ENCODE peak calls at places on chromosomes 12 and 14, in eight cellular contexts. One of them, this sample, is unnamed.

GRCh38 chr12:42706331-42706730 is 116.8 kb upstream of the PRICKLE1 start:
- DNase-seq in NCI-H1105: no peak
- DNase-seq in fibroblast of the aortic adventitia: no peak
- DNase-seq in GM23248: peak
- DNase-seq in NAMALWA: no peak
- DNase-seq in brain microvascular endothelial cell: no peak
- DNase-seq in fibroblast of the conjunctiva: no peak
- DNase-seq in stimulated activated CD4-positive, alpha-beta T cell treated with anti-CD3 and anti-CD28 coated beads, Interleukin-12 subunit alpha, Interleukin-12 subunit beta, amount 100 ng/mL, for 24 hours: no peak
- DNase-seq in this sample: no peak

GRCh38 chr12:104485651-104486341 is 29.0 kb downstream of the CHST11 start:
- DNase-seq in fibroblast of the conjunctiva: no peak
- DNase-seq in brain microvascular endothelial cell: no peak
- DNase-seq in NCI-H1105: no peak
- DNase-seq in NAMALWA: no peak
- DNase-seq in fibroblast of the aortic adventitia: no peak
- DNase-seq in stimulated activated CD4-positive, alpha-beta T cell treated with anti-CD3 and anti-CD28 coated beads, Interleukin-12 subunit alpha, Interleukin-12 subunit beta, amount 100 ng/mL, for 24 hours: no peak
- DNase-seq in GM23248: peak
- DNase-seq in this sample: no peak

GRCh38 chr14:22560638-22561365 is 28.2 kb downstream of the DAD1 start:
- DNase-seq in fibroblast of the aortic adventitia: no peak
- DNase-seq in NCI-H1105: no peak
- DNase-seq in NAMALWA: no peak
- DNase-seq in GM23248: no peak
- DNase-seq in fibroblast of the conjunctiva: no peak
- DNase-seq in brain microvascular endothelial cell: no peak
- DNase-seq in stimulated activated CD4-positive, alpha-beta T cell treated with anti-CD3 and anti-CD28 coated beads, Interleukin-12 subunit alpha, Interleukin-12 subunit beta, amount 100 ng/mL, for 24 hours: no peak
- DNase-seq in this sample: no peak

GRCh38 chr12:87820524-87821194 is 208.5 kb downstream of the C12orf50 start:
- DNase-seq in fibroblast of the aortic adventitia: peak
- DNase-seq in fibroblast of the conjunctiva: no peak
- DNase-seq in stimulated activated CD4-positive, alpha-beta T cell treated with anti-CD3 and anti-CD28 coated beads, Interleukin-12 subunit alpha, Interleukin-12 subunit beta, amount 100 ng/mL, for 24 hours: no peak
- DNase-seq in NCI-H1105: no peak
- DNase-seq in NAMALWA: no peak
- DNase-seq in GM23248: peak
- DNase-seq in brain microvascular endothelial cell: peak
- DNase-seq in this sample: no peak

GRCh38 chr12:4107436-4107878 is 166.1 kb upstream of the CCND2 start:
- DNase-seq in GM23248: peak
- DNase-seq in brain microvascular endothelial cell: peak
- DNase-seq in stimulated activated CD4-positive, alpha-beta T cell treated with anti-CD3 and anti-CD28 coated beads, Interleukin-12 subunit alpha, Interleukin-12 subunit beta, amount 100 ng/mL, for 24 hours: peak
- DNase-seq in fibroblast of the aortic adventitia: peak
- DNase-seq in NAMALWA: peak
- DNase-seq in fibroblast of the conjunctiva: peak
- DNase-seq in NCI-H1105: no peak
- DNase-seq in this sample: peak

GRCh38 chr14:54189358-54190354 is 207.2 kb upstream of the CDKN3 start:
- DNase-seq in brain microvascular endothelial cell: peak
- DNase-seq in stimulated activated CD4-positive, alpha-beta T cell treated with anti-CD3 and anti-CD28 coated beads, Interleukin-12 subunit alpha, Interleukin-12 subunit beta, amount 100 ng/mL, for 24 hours: no peak
- DNase-seq in fibroblast of the aortic adventitia: peak
- DNase-seq in NCI-H1105: no peak
- DNase-seq in NAMALWA: no peak
- DNase-seq in fibroblast of the conjunctiva: peak
- DNase-seq in GM23248: peak
- DNase-seq in this sample: peak

GRCh38 chr14:64960762-64961276 is 11.3 kb downstream of the RAB15 start:
- DNase-seq in fibroblast of the conjunctiva: no peak
- DNase-seq in brain microvascular endothelial cell: no peak
- DNase-seq in stimulated activated CD4-positive, alpha-beta T cell treated with anti-CD3 and anti-CD28 coated beads, Interleukin-12 subunit alpha, Interleukin-12 subunit beta, amount 100 ng/mL, for 24 hours: no peak
- DNase-seq in NCI-H1105: no peak
- DNase-seq in fibroblast of the aortic adventitia: no peak
- DNase-seq in GM23248: no peak
- DNase-seq in NAMALWA: no peak
- DNase-seq in this sample: no peak

GRCh38 chr12:94277426-94278000 is 129.1 kb downstream of the PLXNC1 start:
- DNase-seq in NCI-H1105: no peak
- DNase-seq in fibroblast of the aortic adventitia: peak
- DNase-seq in GM23248: no peak
- DNase-seq in fibroblast of the conjunctiva: no peak
- DNase-seq in stimulated activated CD4-positive, alpha-beta T cell treated with anti-CD3 and anti-CD28 coated beads, Interleukin-12 subunit alpha, Interleukin-12 subunit beta, amount 100 ng/mL, for 24 hours: no peak
- DNase-seq in NAMALWA: no peak
- DNase-seq in brain microvascular endothelial cell: no peak
- DNase-seq in this sample: no peak

GRCh38 chr14:54086780-54087179 is 130.2 kb upstream of the BMP4 start:
- DNase-seq in fibroblast of the aortic adventitia: no peak
- DNase-seq in NCI-H1105: no peak
- DNase-seq in brain microvascular endothelial cell: no peak
- DNase-seq in stimulated activated CD4-positive, alpha-beta T cell treated with anti-CD3 and anti-CD28 coated beads, Interleukin-12 subunit alpha, Interleukin-12 subunit beta, amount 100 ng/mL, for 24 hours: no peak
- DNase-seq in fibroblast of the conjunctiva: no peak
- DNase-seq in NAMALWA: no peak
- DNase-seq in GM23248: no peak
- DNase-seq in this sample: no peak

GRCh38 chr14:24990773-24991172 is 59.2 kb downstream of the STXBP6 start:
- DNase-seq in brain microvascular endothelial cell: no peak
- DNase-seq in GM23248: no peak
- DNase-seq in stimulated activated CD4-positive, alpha-beta T cell treated with anti-CD3 and anti-CD28 coated beads, Interleukin-12 subunit alpha, Interleukin-12 subunit beta, amount 100 ng/mL, for 24 hours: no peak
- DNase-seq in NAMALWA: no peak
- DNase-seq in fibroblast of the aortic adventitia: no peak
- DNase-seq in NCI-H1105: no peak
- DNase-seq in fibroblast of the conjunctiva: no peak
- DNase-seq in this sample: no peak

GRCh38 chr12:6550294-6551062 is 5.4 kb downstream of the IFFO1 start:
- DNase-seq in NCI-H1105: no peak
- DNase-seq in fibroblast of the conjunctiva: no peak
- DNase-seq in fibroblast of the aortic adventitia: no peak
- DNase-seq in GM23248: no peak
- DNase-seq in brain microvascular endothelial cell: no peak
- DNase-seq in stimulated activated CD4-positive, alpha-beta T cell treated with anti-CD3 and anti-CD28 coated beads, Interleukin-12 subunit alpha, Interleukin-12 subunit beta, amount 100 ng/mL, for 24 hours: no peak
- DNase-seq in NAMALWA: no peak
- DNase-seq in this sample: no peak

This sample was measured in lung microvascular endothelial cell.